ENCODE peak calls at places on chromosomes 13 and 19, in ten cellular contexts. One of them, this sample, is unnamed.
A peak's percentile ranks its signal among the peaks of the same experiment; 100 is the strongest.

GRCh38 chr13:60583196-60583908 is 186.3 kb downstream of the TDRD3 start:
- DNase-seq in amniotic stem cell: no peak
- DNase-seq in anterior cingulate cortex: no peak
- DNase-seq in fibroblast of pulmonary artery: peak; percentile 67
- DNase-seq in stomach: no peak
- DNase-seq in NCI-H2029: no peak
- DNase-seq in H9: peak; percentile 77
- DNase-seq in left cardiac atrium: no peak
- DNase-seq in activated CD4-positive, alpha-beta T cell treated with anti-CD3 and anti-CD28 coated beads, Interleukin-2, amount 50 U/mL, for 1 hour: no peak
- DNase-seq in naive thymus-derived CD8-positive, alpha-beta T cell: no peak
- DNase-seq in this sample: no peak

GRCh38 chr19:35977446-35978222 is 17.4 kb upstream of the SDHAF1 start:
- DNase-seq in amniotic stem cell: no peak
- DNase-seq in anterior cingulate cortex: no peak
- DNase-seq in fibroblast of pulmonary artery: no peak
- DNase-seq in stomach: no peak
- DNase-seq in NCI-H2029: no peak
- DNase-seq in H9: peak; percentile 90
- DNase-seq in left cardiac atrium: no peak
- DNase-seq in activated CD4-positive, alpha-beta T cell treated with anti-CD3 and anti-CD28 coated beads, Interleukin-2, amount 50 U/mL, for 1 hour: no peak
- DNase-seq in naive thymus-derived CD8-positive, alpha-beta T cell: peak; percentile 15
- DNase-seq in this sample: no peak

GRCh38 chr19:28021316-28022185 is 1191.4 kb downstream of the UQCRFS1 start:
- DNase-seq in amniotic stem cell: no peak
- DNase-seq in anterior cingulate cortex: no peak
- DNase-seq in fibroblast of pulmonary artery: no peak
- DNase-seq in stomach: no peak
- DNase-seq in NCI-H2029: no peak
- DNase-seq in H9: no peak
- DNase-seq in left cardiac atrium: no peak
- DNase-seq in activated CD4-positive, alpha-beta T cell treated with anti-CD3 and anti-CD28 coated beads, Interleukin-2, amount 50 U/mL, for 1 hour: no peak
- DNase-seq in naive thymus-derived CD8-positive, alpha-beta T cell: no peak
- DNase-seq in this sample: no peak

GRCh38 chr19:53696951-53697350 is 65.2 kb downstream of the DPRX start:
- DNase-seq in amniotic stem cell: no peak
- DNase-seq in anterior cingulate cortex: no peak
- DNase-seq in fibroblast of pulmonary artery: peak; percentile 2
- DNase-seq in stomach: no peak
- DNase-seq in NCI-H2029: no peak
- DNase-seq in H9: peak; percentile 49
- DNase-seq in left cardiac atrium: no peak
- DNase-seq in activated CD4-positive, alpha-beta T cell treated with anti-CD3 and anti-CD28 coated beads, Interleukin-2, amount 50 U/mL, for 1 hour: no peak
- DNase-seq in naive thymus-derived CD8-positive, alpha-beta T cell: no peak
- DNase-seq in this sample: no peak

GRCh38 chr19:18784786-18785120 is 6.4 kb downstream of the COMP start:
- DNase-seq in amniotic stem cell: no peak
- DNase-seq in anterior cingulate cortex: no peak
- DNase-seq in fibroblast of pulmonary artery: no peak
- DNase-seq in stomach: no peak
- DNase-seq in NCI-H2029: no peak
- DNase-seq in H9: no peak
- DNase-seq in left cardiac atrium: no peak
- DNase-seq in activated CD4-positive, alpha-beta T cell treated with anti-CD3 and anti-CD28 coated beads, Interleukin-2, amount 50 U/mL, for 1 hour: no peak
- DNase-seq in naive thymus-derived CD8-positive, alpha-beta T cell: no peak
- DNase-seq in this sample: no peak

GRCh38 chr19:4097501-4097900 is 26.4 kb downstream of the MAP2K2 start:
- DNase-seq in amniotic stem cell: no peak
- DNase-seq in anterior cingulate cortex: no peak
- DNase-seq in fibroblast of pulmonary artery: no peak
- DNase-seq in stomach: no peak
- DNase-seq in NCI-H2029: no peak
- DNase-seq in H9: no peak
- DNase-seq in left cardiac atrium: peak; percentile 56
- DNase-seq in activated CD4-positive, alpha-beta T cell treated with anti-CD3 and anti-CD28 coated beads, Interleukin-2, amount 50 U/mL, for 1 hour: no peak
- DNase-seq in naive thymus-derived CD8-positive, alpha-beta T cell: no peak
- DNase-seq in this sample: no peak

GRCh38 chr13:33435207-33435606 is 149.7 kb upstream of the STARD13 start:
- DNase-seq in amniotic stem cell: no peak
- DNase-seq in anterior cingulate cortex: no peak
- DNase-seq in fibroblast of pulmonary artery: no peak
- DNase-seq in stomach: no peak
- DNase-seq in NCI-H2029: no peak
- DNase-seq in H9: no peak
- DNase-seq in left cardiac atrium: no peak
- DNase-seq in activated CD4-positive, alpha-beta T cell treated with anti-CD3 and anti-CD28 coated beads, Interleukin-2, amount 50 U/mL, for 1 hour: no peak
- DNase-seq in naive thymus-derived CD8-positive, alpha-beta T cell: no peak
- DNase-seq in this sample: no peak

GRCh38 chr19:29121684-29122083 is 91.3 kb downstream of the UQCRFS1 start:
- DNase-seq in amniotic stem cell: no peak
- DNase-seq in anterior cingulate cortex: no peak
- DNase-seq in fibroblast of pulmonary artery: no peak
- DNase-seq in stomach: no peak
- DNase-seq in NCI-H2029: no peak
- DNase-seq in H9: peak; percentile 72
- DNase-seq in left cardiac atrium: no peak
- DNase-seq in activated CD4-positive, alpha-beta T cell treated with anti-CD3 and anti-CD28 coated beads, Interleukin-2, amount 50 U/mL, for 1 hour: no peak
- DNase-seq in naive thymus-derived CD8-positive, alpha-beta T cell: no peak
- DNase-seq in this sample: no peak

GRCh38 chr19:8206147-8207087 is 2.8 kb upstream of the CERS4 start:
- DNase-seq in amniotic stem cell: no peak
- DNase-seq in anterior cingulate cortex: no peak
- DNase-seq in fibroblast of pulmonary artery: no peak
- DNase-seq in stomach: peak; percentile 57
- DNase-seq in NCI-H2029: peak; percentile 99
- DNase-seq in H9: peak; percentile 80
- DNase-seq in left cardiac atrium: no peak
- DNase-seq in activated CD4-positive, alpha-beta T cell treated with anti-CD3 and anti-CD28 coated beads, Interleukin-2, amount 50 U/mL, for 1 hour: no peak
- DNase-seq in naive thymus-derived CD8-positive, alpha-beta T cell: no peak
- DNase-seq in this sample: no peak

GRCh38 chr19:1266818-1267440 is 2.2 kb upstream of the CIRBP start:
- DNase-seq in amniotic stem cell: no peak
- DNase-seq in anterior cingulate cortex: peak; percentile 67
- DNase-seq in fibroblast of pulmonary artery: peak; percentile 58
- DNase-seq in stomach: peak; percentile 80
- DNase-seq in NCI-H2029: peak; percentile 12
- DNase-seq in H9: peak; percentile 73
- DNase-seq in left cardiac atrium: peak; percentile 77
- DNase-seq in activated CD4-positive, alpha-beta T cell treated with anti-CD3 and anti-CD28 coated beads, Interleukin-2, amount 50 U/mL, for 1 hour: peak; percentile 64
- DNase-seq in naive thymus-derived CD8-positive, alpha-beta T cell: peak; percentile 65
- DNase-seq in this sample: peak; percentile 80

GRCh38 chr13:111420113-111420876 is 99.9 kb downstream of the TEX29 start:
- DNase-seq in amniotic stem cell: no peak
- DNase-seq in anterior cingulate cortex: no peak
- DNase-seq in fibroblast of pulmonary artery: no peak
- DNase-seq in stomach: no peak
- DNase-seq in NCI-H2029: no peak
- DNase-seq in H9: no peak
- DNase-seq in left cardiac atrium: no peak
- DNase-seq in activated CD4-positive, alpha-beta T cell treated with anti-CD3 and anti-CD28 coated beads, Interleukin-2, amount 50 U/mL, for 1 hour: no peak
- DNase-seq in naive thymus-derived CD8-positive, alpha-beta T cell: no peak
- DNase-seq in this sample: no peak

GRCh38 chr13:20891034-20891433 is 11.5 kb downstream of the XPO4 start:
- DNase-seq in amniotic stem cell: no peak
- DNase-seq in anterior cingulate cortex: no peak
- DNase-seq in fibroblast of pulmonary artery: no peak
- DNase-seq in stomach: no peak
- DNase-seq in NCI-H2029: no peak
- DNase-seq in H9: no peak
- DNase-seq in left cardiac atrium: no peak
- DNase-seq in activated CD4-positive, alpha-beta T cell treated with anti-CD3 and anti-CD28 coated beads, Interleukin-2, amount 50 U/mL, for 1 hour: no peak
- DNase-seq in naive thymus-derived CD8-positive, alpha-beta T cell: no peak
- DNase-seq in this sample: peak; percentile 69

GRCh38 chr19:38457202-38457601 is 23.7 kb downstream of the RYR1 start:
- DNase-seq in amniotic stem cell: no peak
- DNase-seq in anterior cingulate cortex: no peak
- DNase-seq in fibroblast of pulmonary artery: no peak
- DNase-seq in stomach: no peak
- DNase-seq in NCI-H2029: no peak
- DNase-seq in H9: no peak
- DNase-seq in left cardiac atrium: no peak
- DNase-seq in activated CD4-positive, alpha-beta T cell treated with anti-CD3 and anti-CD28 coated beads, Interleukin-2, amount 50 U/mL, for 1 hour: no peak
- DNase-seq in naive thymus-derived CD8-positive, alpha-beta T cell: no peak
- DNase-seq in this sample: no peak

GRCh38 chr13:48263196-48263595 is 30.2 kb downstream of the ITM2B start:
- DNase-seq in amniotic stem cell: no peak
- DNase-seq in anterior cingulate cortex: no peak
- DNase-seq in fibroblast of pulmonary artery: no peak
- DNase-seq in stomach: no peak
- DNase-seq in NCI-H2029: no peak
- DNase-seq in H9: no peak
- DNase-seq in left cardiac atrium: no peak
- DNase-seq in activated CD4-positive, alpha-beta T cell treated with anti-CD3 and anti-CD28 coated beads, Interleukin-2, amount 50 U/mL, for 1 hour: no peak
- DNase-seq in naive thymus-derived CD8-positive, alpha-beta T cell: no peak
- DNase-seq in this sample: no peak

GRCh38 chr13:26255717-26256277 is 1.9 kb downstream of the CDK8 start:
- DNase-seq in amniotic stem cell: no peak
- DNase-seq in anterior cingulate cortex: no peak
- DNase-seq in fibroblast of pulmonary artery: peak; percentile 20
- DNase-seq in stomach: no peak
- DNase-seq in NCI-H2029: no peak
- DNase-seq in H9: no peak
- DNase-seq in left cardiac atrium: no peak
- DNase-seq in activated CD4-positive, alpha-beta T cell treated with anti-CD3 and anti-CD28 coated beads, Interleukin-2, amount 50 U/mL, for 1 hour: no peak
- DNase-seq in naive thymus-derived CD8-positive, alpha-beta T cell: no peak
- DNase-seq in this sample: no peak

GRCh38 chr13:62483774-62484173 is 1068.1 kb upstream of the PCDH20 start:
- DNase-seq in amniotic stem cell: no peak
- DNase-seq in anterior cingulate cortex: no peak
- DNase-seq in fibroblast of pulmonary artery: peak; percentile 5
- DNase-seq in stomach: no peak
- DNase-seq in NCI-H2029: no peak
- DNase-seq in H9: no peak
- DNase-seq in left cardiac atrium: no peak
- DNase-seq in activated CD4-positive, alpha-beta T cell treated with anti-CD3 and anti-CD28 coated beads, Interleukin-2, amount 50 U/mL, for 1 hour: no peak
- DNase-seq in naive thymus-derived CD8-positive, alpha-beta T cell: no peak
- DNase-seq in this sample: no peak

GRCh38 chr19:14798760-14799159 is 20.4 kb upstream of the ADGRE2 start:
- DNase-seq in amniotic stem cell: no peak
- DNase-seq in anterior cingulate cortex: no peak
- DNase-seq in fibroblast of pulmonary artery: no peak
- DNase-seq in stomach: no peak
- DNase-seq in NCI-H2029: no peak
- DNase-seq in H9: no peak
- DNase-seq in left cardiac atrium: no peak
- DNase-seq in activated CD4-positive, alpha-beta T cell treated with anti-CD3 and anti-CD28 coated beads, Interleukin-2, amount 50 U/mL, for 1 hour: no peak
- DNase-seq in naive thymus-derived CD8-positive, alpha-beta T cell: no peak
- DNase-seq in this sample: no peak

GRCh38 chr13:21318891-21319532 is 140.1 kb downstream of the ZDHHC20 start:
- DNase-seq in amniotic stem cell: no peak
- DNase-seq in anterior cingulate cortex: no peak
- DNase-seq in fibroblast of pulmonary artery: no peak
- DNase-seq in stomach: no peak
- DNase-seq in NCI-H2029: no peak
- DNase-seq in H9: no peak
- DNase-seq in left cardiac atrium: no peak
- DNase-seq in activated CD4-positive, alpha-beta T cell treated with anti-CD3 and anti-CD28 coated beads, Interleukin-2, amount 50 U/mL, for 1 hour: no peak
- DNase-seq in naive thymus-derived CD8-positive, alpha-beta T cell: no peak
- DNase-seq in this sample: no peak

GRCh38 chr13:27924529-27925141 is 4.8 kb downstream of the PDX1 start:
- DNase-seq in amniotic stem cell: no peak
- DNase-seq in anterior cingulate cortex: no peak
- DNase-seq in fibroblast of pulmonary artery: no peak
- DNase-seq in stomach: no peak
- DNase-seq in NCI-H2029: no peak
- DNase-seq in H9: peak; percentile 47
- DNase-seq in left cardiac atrium: no peak
- DNase-seq in activated CD4-positive, alpha-beta T cell treated with anti-CD3 and anti-CD28 coated beads, Interleukin-2, amount 50 U/mL, for 1 hour: no peak
- DNase-seq in naive thymus-derived CD8-positive, alpha-beta T cell: no peak
- DNase-seq in this sample: no peak

GRCh38 chr19:48966541-48967345 is 1.6 kb downstream of the FTL start:
- DNase-seq in amniotic stem cell: no peak
- DNase-seq in anterior cingulate cortex: no peak
- DNase-seq in fibroblast of pulmonary artery: peak; percentile 40
- DNase-seq in stomach: no peak
- DNase-seq in NCI-H2029: no peak
- DNase-seq in H9: no peak
- DNase-seq in left cardiac atrium: no peak
- DNase-seq in activated CD4-positive, alpha-beta T cell treated with anti-CD3 and anti-CD28 coated beads, Interleukin-2, amount 50 U/mL, for 1 hour: no peak
- DNase-seq in naive thymus-derived CD8-positive, alpha-beta T cell: no peak
- DNase-seq in this sample: peak; percentile 25

GRCh38 chr13:113458218-113459065 is 5.2 kb upstream of the ADPRHL1 start:
- DNase-seq in amniotic stem cell: no peak
- DNase-seq in anterior cingulate cortex: no peak
- DNase-seq in fibroblast of pulmonary artery: peak; percentile 20
- DNase-seq in stomach: no peak
- DNase-seq in NCI-H2029: no peak
- DNase-seq in H9: peak; percentile 53
- DNase-seq in left cardiac atrium: no peak
- DNase-seq in activated CD4-positive, alpha-beta T cell treated with anti-CD3 and anti-CD28 coated beads, Interleukin-2, amount 50 U/mL, for 1 hour: no peak
- DNase-seq in naive thymus-derived CD8-positive, alpha-beta T cell: no peak
- DNase-seq in this sample: no peak

GRCh38 chr19:5913739-5914357 is at the start of gene CAPS:
- DNase-seq in amniotic stem cell: no peak
- DNase-seq in anterior cingulate cortex: peak; percentile 65
- DNase-seq in fibroblast of pulmonary artery: peak; percentile 46
- DNase-seq in stomach: peak; percentile 91
- DNase-seq in NCI-H2029: no peak
- DNase-seq in H9: no peak
- DNase-seq in left cardiac atrium: peak; percentile 63
- DNase-seq in activated CD4-positive, alpha-beta T cell treated with anti-CD3 and anti-CD28 coated beads, Interleukin-2, amount 50 U/mL, for 1 hour: no peak
- DNase-seq in naive thymus-derived CD8-positive, alpha-beta T cell: no peak
- DNase-seq in this sample: no peak

GRCh38 chr13:27339299-27339698 is 68.7 kb downstream of the RASL11A start:
- DNase-seq in amniotic stem cell: no peak
- DNase-seq in anterior cingulate cortex: no peak
- DNase-seq in fibroblast of pulmonary artery: peak; percentile 58
- DNase-seq in stomach: peak; percentile 39
- DNase-seq in NCI-H2029: no peak
- DNase-seq in H9: peak; percentile 86
- DNase-seq in left cardiac atrium: peak; percentile 25
- DNase-seq in activated CD4-positive, alpha-beta T cell treated with anti-CD3 and anti-CD28 coated beads, Interleukin-2, amount 50 U/mL, for 1 hour: peak; percentile 30
- DNase-seq in naive thymus-derived CD8-positive, alpha-beta T cell: peak; percentile 27
- DNase-seq in this sample: no peak

GRCh38 chr19:38792250-38793111 is 3.5 kb downstream of the LGALS7B start:
- DNase-seq in amniotic stem cell: no peak
- DNase-seq in anterior cingulate cortex: no peak
- DNase-seq in fibroblast of pulmonary artery: peak; percentile 26
- DNase-seq in stomach: peak; percentile 39
- DNase-seq in NCI-H2029: no peak
- DNase-seq in H9: peak; percentile 77
- DNase-seq in left cardiac atrium: peak; percentile 72
- DNase-seq in activated CD4-positive, alpha-beta T cell treated with anti-CD3 and anti-CD28 coated beads, Interleukin-2, amount 50 U/mL, for 1 hour: peak; percentile 23
- DNase-seq in naive thymus-derived CD8-positive, alpha-beta T cell: peak; percentile 39
- DNase-seq in this sample: peak; percentile 59

GRCh38 chr19:54035215-54036178 is 28.2 kb downstream of the VSTM1 start:
- DNase-seq in amniotic stem cell: peak; percentile 50
- DNase-seq in anterior cingulate cortex: no peak
- DNase-seq in fibroblast of pulmonary artery: peak; percentile 92
- DNase-seq in stomach: no peak
- DNase-seq in NCI-H2029: no peak
- DNase-seq in H9: peak; percentile 77
- DNase-seq in left cardiac atrium: no peak
- DNase-seq in activated CD4-positive, alpha-beta T cell treated with anti-CD3 and anti-CD28 coated beads, Interleukin-2, amount 50 U/mL, for 1 hour: no peak
- DNase-seq in naive thymus-derived CD8-positive, alpha-beta T cell: no peak
- DNase-seq in this sample: no peak

This sample was measured in immature natural killer cell.